ENCODE peak calls at places on chromosomes 2 and 18, in four cellular contexts. One of them, this sample, is unnamed.

GRCh38 chr2:85234879-85235278 is 92.9 kb downstream of the TGOLN2 start:
- DNase-seq in HCT116: no peak
- DNase-seq in K562: no peak
- DNase-seq in HepG2: no peak
- DNase-seq in this sample: no peak

GRCh38 chr2:241768251-241768711 is 8.3 kb upstream of the GAL3ST2 start:
- DNase-seq in HCT116: no peak
- DNase-seq in K562: no peak
- DNase-seq in HepG2: no peak
- DNase-seq in this sample: no peak

GRCh38 chr2:70190086-70190412 is 770 bp downstream of the C2orf42 start:
- DNase-seq in HepG2: no peak
- DNase-seq in K562: no peak
- DNase-seq in HCT116: no peak
- DNase-seq in this sample: no peak

GRCh38 chr2:21999522-21999921 is 875.8 kb downstream of the TDRD15 start:
- DNase-seq in HCT116: no peak
- DNase-seq in HepG2: no peak
- DNase-seq in K562: no peak
- DNase-seq in this sample: no peak

GRCh38 chr2:199431748-199432213 is 26.0 kb downstream of the SATB2 start:
- DNase-seq in HepG2: no peak
- DNase-seq in HCT116: peak
- DNase-seq in K562: no peak
- DNase-seq in this sample: peak

GRCh38 chr2:70948350-70949003 is 12.8 kb downstream of the ATP6V1B1 start:
- DNase-seq in HCT116: peak
- DNase-seq in HepG2: peak
- DNase-seq in K562: peak
- DNase-seq in this sample: peak

GRCh38 chr2:71000780-71001591 is 6.3 kb upstream of the TEX261 start:
- DNase-seq in K562: peak
- DNase-seq in HepG2: peak
- DNase-seq in HCT116: peak
- DNase-seq in this sample: no peak

GRCh38 chr2:67240507-67240906 is 156.6 kb upstream of the ETAA1 start:
- DNase-seq in HepG2: no peak
- DNase-seq in K562: no peak
- DNase-seq in HCT116: no peak
- DNase-seq in this sample: no peak

GRCh38 chr18:73270919-73271318 is 403.1 kb upstream of the NETO1 start:
- DNase-seq in HepG2: no peak
- DNase-seq in K562: no peak
- DNase-seq in HCT116: no peak
- DNase-seq in this sample: no peak

GRCh38 chr2:192194065-192194865 is 468 bp downstream of the TMEFF2 start:
- DNase-seq in HCT116: no peak
- DNase-seq in K562: no peak
- DNase-seq in HepG2: no peak
- DNase-seq in this sample: no peak

GRCh38 chr2:102891261-102891660 is 129.4 kb downstream of the TMEM182 start:
- DNase-seq in K562: no peak
- DNase-seq in HCT116: no peak
- DNase-seq in HepG2: no peak
- DNase-seq in this sample: no peak

GRCh38 chr2:37070931-37071330 is 13.2 kb downstream of the HEATR5B start:
- DNase-seq in K562: no peak
- DNase-seq in HCT116: no peak
- DNase-seq in HepG2: no peak
- DNase-seq in this sample: no peak

GRCh38 chr2:163667064-163667887 is 68.5 kb downstream of the FIGN start:
- DNase-seq in K562: no peak
- DNase-seq in HepG2: peak
- DNase-seq in HCT116: no peak
- DNase-seq in this sample: peak

GRCh38 chr2:238162516-238163441 is 4.0 kb downstream of the ERFE start:
- DNase-seq in K562: no peak
- DNase-seq in HepG2: no peak
- DNase-seq in HCT116: no peak
- DNase-seq in this sample: no peak

GRCh38 chr2:170026361-170026760 is 151.6 kb upstream of the MYO3B start:
- DNase-seq in HepG2: no peak
- DNase-seq in K562: peak
- DNase-seq in HCT116: no peak
- DNase-seq in this sample: no peak

GRCh38 chr2:196181484-196181883 is 10.1 kb upstream of the STK17B start:
- DNase-seq in HepG2: no peak
- DNase-seq in HCT116: no peak
- DNase-seq in K562: no peak
- DNase-seq in this sample: no peak

GRCh38 chr2:202249864-202250263 is 11.5 kb upstream of the SUMO1 start:
- DNase-seq in HepG2: no peak
- DNase-seq in HCT116: no peak
- DNase-seq in K562: no peak
- DNase-seq in this sample: no peak

GRCh38 chr2:199659207-199659606 is 191.8 kb downstream of the FTCDNL1 start:
- DNase-seq in HepG2: no peak
- DNase-seq in HCT116: no peak
- DNase-seq in K562: peak
- DNase-seq in this sample: no peak

GRCh38 chr2:10398496-10398895 is 49.6 kb downstream of the ODC1 start:
- DNase-seq in HCT116: no peak
- DNase-seq in K562: no peak
- DNase-seq in HepG2: no peak
- DNase-seq in this sample: no peak

GRCh38 chr2:228048838-228049490 is 132.5 kb downstream of the SPHKAP start:
- DNase-seq in HCT116: peak
- DNase-seq in HepG2: peak
- DNase-seq in K562: no peak
- DNase-seq in this sample: peak
- TF ChIP-seq TCF7L2 in HCT116: no peak
- TF ChIP-seq TCF7L2 in HepG2: no peak
- TF ChIP-seq TCF7L2 in K562: no peak
- TF ChIP-seq TCF7L2 in this sample: no peak

DNA sequence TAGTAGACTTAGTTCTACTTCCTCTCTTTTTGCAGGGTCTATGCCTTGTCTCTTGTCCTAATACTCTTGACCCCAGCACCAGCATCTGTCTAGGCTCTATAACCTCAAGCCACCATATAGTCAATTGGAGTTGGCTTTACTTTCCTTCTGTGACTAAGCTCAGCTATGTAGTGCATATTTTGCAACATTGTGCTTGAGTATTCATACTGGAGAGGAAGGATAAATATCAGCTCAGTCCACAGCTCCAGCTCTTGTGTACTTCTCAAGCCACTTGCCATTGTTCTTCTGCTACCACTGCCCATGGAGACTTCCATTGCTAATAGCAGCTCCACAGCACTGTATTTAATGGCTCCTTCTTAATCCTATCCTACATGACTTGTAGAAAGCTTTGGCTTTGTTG is 35.5 kb upstream of the CD28 start:
- DNase-seq in HCT116: no peak
- DNase-seq in K562: no peak
- DNase-seq in HepG2: no peak
- DNase-seq in this sample: no peak
- TF ChIP-seq TCF7L2 in HCT116: no peak
- TF ChIP-seq TCF7L2 in K562: no peak
- TF ChIP-seq TCF7L2 in HepG2: no peak
- TF ChIP-seq TCF7L2 in this sample: no peak

GRCh38 chr18:9242987-9243386 is 91.6 kb upstream of the TWSG1 start:
- DNase-seq in HepG2: no peak
- DNase-seq in HCT116: no peak
- DNase-seq in K562: no peak
- DNase-seq in this sample: no peak
- TF ChIP-seq TCF7L2 in HepG2: no peak
- TF ChIP-seq TCF7L2 in HCT116: no peak
- TF ChIP-seq TCF7L2 in K562: no peak
- TF ChIP-seq TCF7L2 in this sample: no peak

GRCh38 chr18:3960977-3961376 is 494.1 kb downstream of the DLGAP1 start:
- DNase-seq in HCT116: no peak
- DNase-seq in K562: no peak
- DNase-seq in HepG2: no peak
- DNase-seq in this sample: no peak

GRCh38 chr18:3960142-3960541 is 495.0 kb downstream of the DLGAP1 start:
- DNase-seq in HepG2: no peak
- DNase-seq in HCT116: no peak
- DNase-seq in K562: no peak
- DNase-seq in this sample: no peak
- TF ChIP-seq TCF7L2 in HepG2: no peak
- TF ChIP-seq TCF7L2 in HCT116: no peak
- TF ChIP-seq TCF7L2 in K562: no peak
- TF ChIP-seq TCF7L2 in this sample: no peak